ENCODE peak calls at places on chromosomes 13 and 19, in eight cellular contexts. P is IMR-90, T is endodermal cell, X is tibial nerve, L is NB4, V is cardiac muscle cell, Q is tibial artery, U is mammary epithelial cell. J is an unnamed sample.
A peak's percentile ranks its signal among the peaks of the same experiment; 100 is the strongest.

GRCh38 chr19:16608290-16608704 is 19.7 kb downstream of the MED26 start:
- DNase-seq in P (peak; percentile 91), T (no peak), X (peak; percentile 84), L (peak; percentile 38), V (no peak), Q (no peak), U (peak; percentile 64), J (peak; percentile 90)

GRCh38 chr19:53553865-53554791 is 16.2 kb downstream of the ZNF331 start:
- DNase-seq in P (peak; percentile 93), T (no peak), X (peak; percentile 57), L (peak; percentile 44), V (peak; percentile 71), Q (peak; percentile 95), U (peak; percentile 78), J (peak; percentile 88)

GRCh38 chr19:40689339-40690049 is 957 bp downstream of the NUMBL start:
- DNase-seq in P (no peak), T (peak; percentile 69), X (no peak), L (peak; percentile 16), V (no peak), Q (peak; percentile 75), U (no peak), J (no peak)

GRCh38 chr13:28739376-28739775 is 20.6 kb upstream of the SLC46A3 start:
- DNase-seq in P (no peak), T (no peak), X (no peak), L (no peak), V (no peak), Q (no peak), U (no peak), J (no peak)

GRCh38 chr19:2978467-2978767 is 1.1 kb downstream of the TLE6 start:
- DNase-seq in P (no peak), T (no peak), X (no peak), L (no peak), V (no peak), Q (no peak), U (no peak), J (no peak)

GRCh38 chr19:13692096-13692495 is 72.2 kb upstream of the MRI1 start:
- DNase-seq in P (peak; percentile 60), T (no peak), X (no peak), L (no peak), V (no peak), Q (no peak), U (peak; percentile 87), J (peak; percentile 1)

GRCh38 chr13:25982908-25983307 is 68.9 kb downstream of the SHISA2 start:
- DNase-seq in P (no peak), T (no peak), X (no peak), L (no peak), V (no peak), Q (no peak), U (no peak), J (peak; percentile 42)

GRCh38 chr13:28376604-28377003 is 118.3 kb downstream of the FLT1 start:
- DNase-seq in P (no peak), T (no peak), X (no peak), L (peak; percentile 31), V (peak; percentile 64), Q (no peak), U (no peak), J (no peak)

GRCh38 chr19:14370169-14370998 is 10.9 kb upstream of the ADGRE5 start:
- DNase-seq in P (no peak), T (no peak), X (no peak), L (peak; percentile 61), V (no peak), Q (no peak), U (no peak), J (no peak)

GRCh38 chr13:67299072-67299635 is 69.0 kb upstream of the PCDH9 start:
- DNase-seq in P (peak; percentile 91), T (no peak), X (no peak), L (no peak), V (no peak), Q (no peak), U (peak; percentile 64), J (peak; percentile 89)

GRCh38 chr19:34904846-34905527 is 21.7 kb upstream of the ZNF30 start:
- DNase-seq in P (no peak), T (peak; percentile 81), X (no peak), L (no peak), V (peak; percentile 0), Q (no peak), U (peak; percentile 1), J (no peak)

GRCh38 chr13:99270503-99270902 is 12.3 kb upstream of the GPR18 start:
- DNase-seq in P (no peak), T (no peak), X (no peak), L (no peak), V (no peak), Q (no peak), U (no peak), J (no peak)

GRCh38 chr13:80841346-80841882 is 500.5 kb upstream of the SPRY2 start:
- DNase-seq in P (no peak), T (no peak), X (no peak), L (no peak), V (no peak), Q (no peak), U (no peak), J (no peak)

GRCh38 chr13:60134376-60134775 is 29.4 kb downstream of the DIAPH3 start:
- DNase-seq in P (no peak), T (peak; percentile 69), X (no peak), L (no peak), V (peak; percentile 45), Q (no peak), U (no peak), J (peak; percentile 42)

GRCh38 chr13:57932071-57932470 is 300.5 kb downstream of the PCDH17 start:
- DNase-seq in P (no peak), T (no peak), X (no peak), L (no peak), V (no peak), Q (no peak), U (no peak), J (no peak)

GRCh38 chr13:54162069-54162468 is 1133.5 kb downstream of the OLFM4 start:
- DNase-seq in P (no peak), T (peak; percentile 68), X (no peak), L (peak; percentile 4), V (no peak), Q (no peak), U (no peak), J (no peak)
- TF ChIP-seq CTCF in P (no peak), T (peak; percentile 78), X (no peak), L (no peak), V (no peak), Q (no peak), U (no peak), J (no peak)

DNA sequence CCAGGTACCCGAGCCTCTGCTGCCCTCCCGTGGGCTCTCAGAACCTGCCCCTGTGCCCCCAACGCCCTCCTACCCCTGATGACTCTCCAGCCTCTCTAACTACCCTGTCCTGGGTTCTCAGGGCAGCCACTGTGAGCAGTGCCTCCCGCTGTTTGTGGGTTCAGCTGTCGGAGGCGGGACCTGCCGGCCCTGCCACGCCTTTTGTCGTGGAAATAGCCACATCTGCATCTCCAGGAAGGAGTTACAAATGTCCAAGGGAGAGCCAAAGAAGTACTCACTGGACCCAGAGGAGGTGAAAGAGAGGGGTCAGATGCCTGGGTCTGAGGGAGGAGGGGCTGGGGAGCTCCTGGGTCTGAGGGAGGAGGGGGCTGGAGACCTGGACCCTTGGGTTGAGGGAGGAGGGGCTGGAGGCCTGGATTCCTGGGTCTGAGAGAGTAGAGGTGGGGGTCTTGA is 20.0 kb downstream of the CNFN start:
- DNase-seq in P (no peak), T (peak; percentile 87), X (no peak), L (no peak), V (no peak), Q (no peak), U (no peak), J (no peak)
- H3K4me3 ChIP-seq in P (no peak overlapping the region), T (no peak overlapping the region), X (no peak overlapping the region), L (no peak overlapping the region), V (no peak overlapping the region), Q (no peak overlapping the region), U (no peak overlapping the region), J (no peak overlapping the region)

DNA sequence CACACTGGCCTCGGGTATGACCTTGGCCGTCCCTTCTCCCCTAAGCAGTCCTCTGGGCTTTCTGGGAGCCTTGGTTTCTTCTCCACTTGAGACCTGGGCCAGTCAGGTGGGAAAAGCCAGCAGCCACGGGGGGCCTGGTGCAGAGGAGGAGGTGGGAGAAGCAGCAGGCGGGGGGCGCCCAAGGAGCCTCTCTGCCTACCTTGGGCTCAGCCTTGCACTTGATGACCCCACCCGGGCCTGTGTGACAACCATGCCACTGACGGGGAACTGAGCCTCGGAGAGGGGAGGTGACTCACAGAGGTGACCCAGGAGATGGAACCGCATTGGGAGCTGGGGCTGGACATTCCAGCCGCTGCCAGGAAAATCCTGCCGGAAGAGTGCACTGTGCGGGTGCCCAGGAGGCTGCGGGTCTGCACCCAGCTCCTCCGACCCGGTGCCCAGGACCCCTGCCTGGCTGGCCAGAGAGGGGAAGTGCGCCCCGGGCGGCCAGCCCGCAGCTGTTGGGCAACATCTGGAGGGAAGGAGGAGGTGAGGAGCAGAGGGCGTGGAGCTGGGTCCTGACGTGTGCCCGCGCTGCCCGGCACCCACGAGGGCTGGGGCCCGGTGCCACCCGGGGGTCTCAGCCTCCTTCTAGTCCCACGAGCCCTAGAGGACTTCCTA is 23.4 kb upstream of the SLC7A10 start:
- DNase-seq in P (no peak), T (no peak), X (no peak), L (peak; percentile 85), V (no peak), Q (no peak), U (no peak), J (no peak)
- TF ChIP-seq CTCF in P (no peak), T (no peak), X (no peak), L (no peak), V (no peak), Q (no peak), U (no peak), J (no peak)

DNA sequence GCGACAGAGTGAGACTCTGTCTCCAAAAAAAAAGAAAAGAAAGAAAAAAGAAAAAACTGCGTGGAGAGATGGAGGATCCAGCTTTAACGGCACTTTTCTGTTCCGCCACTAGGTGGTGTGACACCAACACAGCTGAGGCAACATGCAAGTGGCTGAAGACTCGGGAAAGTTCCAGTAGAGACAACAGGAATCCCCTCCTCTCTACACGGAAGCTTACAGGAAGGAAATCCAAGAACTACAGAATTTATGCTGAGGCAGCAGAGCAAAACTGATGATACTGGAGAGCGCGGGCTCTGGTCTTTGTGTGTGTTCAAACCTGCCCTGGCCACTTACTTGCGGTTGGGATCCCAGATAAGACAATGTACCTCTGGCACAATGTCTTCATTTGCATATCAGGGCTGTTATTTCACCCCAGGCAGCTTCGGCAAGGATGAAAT is 9.9 kb downstream of the RANBP3 start:
- DNase-seq in P (peak; percentile 88), T (peak; percentile 87), X (peak; percentile 77), L (peak; percentile 58), V (peak; percentile 76), Q (peak; percentile 77), U (peak; percentile 67), J (peak; percentile 92)
- H3K4me3 ChIP-seq in P (no peak overlapping the region), T (no peak overlapping the region), X (no peak overlapping the region), L (no peak overlapping the region), V (no peak overlapping the region), Q (no peak overlapping the region), U (no peak overlapping the region), J (no peak overlapping the region)

DNA sequence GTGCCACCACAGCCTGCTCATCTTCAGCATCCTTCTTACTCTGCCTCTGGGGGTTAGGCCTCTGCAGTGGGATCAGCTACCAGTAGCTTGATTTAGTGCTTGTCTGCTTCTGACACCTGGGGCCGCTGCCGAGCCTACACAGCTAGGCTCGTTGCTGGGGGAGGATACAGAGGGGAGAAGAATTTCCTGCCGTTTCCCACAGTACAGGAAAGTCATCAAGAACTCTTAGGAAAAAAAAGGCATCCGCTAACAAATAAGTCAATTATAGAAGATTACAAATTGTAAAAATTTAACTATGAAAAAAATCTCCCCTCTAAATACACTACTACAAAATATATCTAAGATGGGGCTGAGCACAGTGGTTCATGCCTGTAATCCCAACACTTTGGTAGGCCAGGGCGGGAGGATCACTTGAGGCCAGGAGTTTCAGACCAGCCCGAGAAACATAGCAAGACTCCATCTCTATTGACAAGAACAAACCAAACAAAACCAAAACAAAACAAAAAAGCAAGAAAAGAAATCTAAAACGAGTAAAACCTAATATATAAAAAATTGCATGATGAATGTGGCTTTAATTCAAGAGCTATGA is 26.7 kb downstream of the LATS2 start:
- DNase-seq in P (no peak), T (no peak), X (no peak), L (peak; percentile 33), V (peak; percentile 23), Q (no peak), U (no peak), J (peak; percentile 62)
- TF ChIP-seq CTCF in P (peak; percentile 15), T (peak; percentile 44), X (no peak), L (no peak), V (peak; percentile 45), Q (peak; percentile 33), U (no peak), J (peak; percentile 61)

J was measured in choroid plexus epithelial cell.